ENCODE peak calls at places on chromosomes 5 and 9, in ten cellular contexts. One of them, this sample, is unnamed.

GRCh38 chr5:54845567-54845941 is 139.8 kb downstream of the ESM1 start:
- DNase-seq in AG09319: no peak
- DNase-seq in lower leg skin: no peak
- DNase-seq in PC-9: no peak
- DNase-seq in SW 1271: no peak
- DNase-seq in activated T-helper 1 cell treated with anti-CD3 and anti-CD28 coated beads, Interleukin-12 subunit alpha, Interleukin-12 subunit beta, Interleukin-2, Interleukin-4 antibody, amounts not matched to agents 30 ng/mL and 10 ng/mL and 1 ng/mL, durations not matched to agents 14 hours and 24 hours and 36 hours: no peak
- DNase-seq in lower lobe of right lung: no peak
- DNase-seq in GM23248: peak
- DNase-seq in RPMI7951: peak
- DNase-seq in G401: no peak
- DNase-seq in this sample: no peak

GRCh38 chr9:32378993-32379729 is 5.3 kb upstream of the ACO1 start:
- DNase-seq in RPMI7951: peak
- DNase-seq in GM23248: peak
- DNase-seq in lower leg skin: peak
- DNase-seq in SW 1271: no peak
- DNase-seq in PC-9: peak
- DNase-seq in activated T-helper 1 cell treated with anti-CD3 and anti-CD28 coated beads, Interleukin-12 subunit alpha, Interleukin-12 subunit beta, Interleukin-2, Interleukin-4 antibody, amounts not matched to agents 30 ng/mL and 10 ng/mL and 1 ng/mL, durations not matched to agents 14 hours and 24 hours and 36 hours: peak
- DNase-seq in lower lobe of right lung: no peak
- DNase-seq in G401: peak
- DNase-seq in AG09319: peak
- DNase-seq in this sample: peak

GRCh38 chr9:91181541-91181940 is 180.2 kb downstream of the AUH start:
- DNase-seq in PC-9: no peak
- DNase-seq in RPMI7951: no peak
- DNase-seq in AG09319: no peak
- DNase-seq in activated T-helper 1 cell treated with anti-CD3 and anti-CD28 coated beads, Interleukin-12 subunit alpha, Interleukin-12 subunit beta, Interleukin-2, Interleukin-4 antibody, amounts not matched to agents 30 ng/mL and 10 ng/mL and 1 ng/mL, durations not matched to agents 14 hours and 24 hours and 36 hours: no peak
- DNase-seq in lower leg skin: no peak
- DNase-seq in GM23248: no peak
- DNase-seq in G401: no peak
- DNase-seq in lower lobe of right lung: no peak
- DNase-seq in SW 1271: no peak
- DNase-seq in this sample: no peak

GRCh38 chr9:129052592-129052991 is 16.2 kb downstream of the MIGA2 start:
- DNase-seq in SW 1271: no peak
- DNase-seq in activated T-helper 1 cell treated with anti-CD3 and anti-CD28 coated beads, Interleukin-12 subunit alpha, Interleukin-12 subunit beta, Interleukin-2, Interleukin-4 antibody, amounts not matched to agents 30 ng/mL and 10 ng/mL and 1 ng/mL, durations not matched to agents 14 hours and 24 hours and 36 hours: no peak
- DNase-seq in lower lobe of right lung: peak
- DNase-seq in AG09319: no peak
- DNase-seq in GM23248: no peak
- DNase-seq in G401: peak
- DNase-seq in RPMI7951: no peak
- DNase-seq in PC-9: peak
- DNase-seq in lower leg skin: peak
- DNase-seq in this sample: no peak

GRCh38 chr5:76544268-76544926 is 78.8 kb downstream of the F2RL2 start:
- DNase-seq in G401: peak
- DNase-seq in PC-9: no peak
- DNase-seq in GM23248: peak
- DNase-seq in RPMI7951: peak
- DNase-seq in lower lobe of right lung: peak
- DNase-seq in AG09319: no peak
- DNase-seq in lower leg skin: peak
- DNase-seq in activated T-helper 1 cell treated with anti-CD3 and anti-CD28 coated beads, Interleukin-12 subunit alpha, Interleukin-12 subunit beta, Interleukin-2, Interleukin-4 antibody, amounts not matched to agents 30 ng/mL and 10 ng/mL and 1 ng/mL, durations not matched to agents 14 hours and 24 hours and 36 hours: peak
- DNase-seq in SW 1271: no peak
- DNase-seq in this sample: peak

GRCh38 chr5:41392016-41392415 is 118.4 kb downstream of the PLCXD3 start:
- DNase-seq in GM23248: no peak
- DNase-seq in lower leg skin: no peak
- DNase-seq in RPMI7951: no peak
- DNase-seq in activated T-helper 1 cell treated with anti-CD3 and anti-CD28 coated beads, Interleukin-12 subunit alpha, Interleukin-12 subunit beta, Interleukin-2, Interleukin-4 antibody, amounts not matched to agents 30 ng/mL and 10 ng/mL and 1 ng/mL, durations not matched to agents 14 hours and 24 hours and 36 hours: no peak
- DNase-seq in AG09319: no peak
- DNase-seq in lower lobe of right lung: no peak
- DNase-seq in G401: no peak
- DNase-seq in SW 1271: no peak
- DNase-seq in PC-9: peak
- DNase-seq in this sample: no peak

GRCh38 chr5:5564884-5565283 is 142.4 kb downstream of the ICE1 start:
- DNase-seq in RPMI7951: no peak
- DNase-seq in GM23248: no peak
- DNase-seq in lower lobe of right lung: no peak
- DNase-seq in activated T-helper 1 cell treated with anti-CD3 and anti-CD28 coated beads, Interleukin-12 subunit alpha, Interleukin-12 subunit beta, Interleukin-2, Interleukin-4 antibody, amounts not matched to agents 30 ng/mL and 10 ng/mL and 1 ng/mL, durations not matched to agents 14 hours and 24 hours and 36 hours: no peak
- DNase-seq in AG09319: no peak
- DNase-seq in lower leg skin: no peak
- DNase-seq in G401: no peak
- DNase-seq in PC-9: no peak
- DNase-seq in SW 1271: no peak
- DNase-seq in this sample: no peak

GRCh38 chr9:71004196-71004595 is 117.2 kb downstream of the TRPM3 start:
- DNase-seq in lower leg skin: no peak
- DNase-seq in G401: no peak
- DNase-seq in PC-9: no peak
- DNase-seq in GM23248: peak
- DNase-seq in RPMI7951: no peak
- DNase-seq in activated T-helper 1 cell treated with anti-CD3 and anti-CD28 coated beads, Interleukin-12 subunit alpha, Interleukin-12 subunit beta, Interleukin-2, Interleukin-4 antibody, amounts not matched to agents 30 ng/mL and 10 ng/mL and 1 ng/mL, durations not matched to agents 14 hours and 24 hours and 36 hours: no peak
- DNase-seq in AG09319: no peak
- DNase-seq in SW 1271: no peak
- DNase-seq in lower lobe of right lung: no peak
- DNase-seq in this sample: no peak

GRCh38 chr9:125435776-125436612 is 174.4 kb downstream of the GAPVD1 start:
- DNase-seq in SW 1271: no peak
- DNase-seq in lower lobe of right lung: no peak
- DNase-seq in GM23248: no peak
- DNase-seq in lower leg skin: no peak
- DNase-seq in G401: no peak
- DNase-seq in activated T-helper 1 cell treated with anti-CD3 and anti-CD28 coated beads, Interleukin-12 subunit alpha, Interleukin-12 subunit beta, Interleukin-2, Interleukin-4 antibody, amounts not matched to agents 30 ng/mL and 10 ng/mL and 1 ng/mL, durations not matched to agents 14 hours and 24 hours and 36 hours: no peak
- DNase-seq in RPMI7951: no peak
- DNase-seq in AG09319: no peak
- DNase-seq in PC-9: no peak
- DNase-seq in this sample: no peak

GRCh38 chr5:27220752-27221151 is 182.4 kb upstream of the CDH9 start:
- DNase-seq in AG09319: no peak
- DNase-seq in RPMI7951: peak
- DNase-seq in G401: no peak
- DNase-seq in activated T-helper 1 cell treated with anti-CD3 and anti-CD28 coated beads, Interleukin-12 subunit alpha, Interleukin-12 subunit beta, Interleukin-2, Interleukin-4 antibody, amounts not matched to agents 30 ng/mL and 10 ng/mL and 1 ng/mL, durations not matched to agents 14 hours and 24 hours and 36 hours: no peak
- DNase-seq in lower lobe of right lung: no peak
- DNase-seq in GM23248: no peak
- DNase-seq in lower leg skin: no peak
- DNase-seq in SW 1271: no peak
- DNase-seq in PC-9: no peak
- DNase-seq in this sample: no peak

GRCh38 chr5:74063346-74063745 is 437.4 kb downstream of the ARHGEF28 start:
- DNase-seq in GM23248: no peak
- DNase-seq in activated T-helper 1 cell treated with anti-CD3 and anti-CD28 coated beads, Interleukin-12 subunit alpha, Interleukin-12 subunit beta, Interleukin-2, Interleukin-4 antibody, amounts not matched to agents 30 ng/mL and 10 ng/mL and 1 ng/mL, durations not matched to agents 14 hours and 24 hours and 36 hours: no peak
- DNase-seq in AG09319: no peak
- DNase-seq in lower lobe of right lung: no peak
- DNase-seq in lower leg skin: no peak
- DNase-seq in G401: no peak
- DNase-seq in SW 1271: no peak
- DNase-seq in PC-9: no peak
- DNase-seq in RPMI7951: peak
- DNase-seq in this sample: no peak

GRCh38 chr5:31106259-31106658 is 87.2 kb upstream of the CDH6 start:
- DNase-seq in AG09319: no peak
- DNase-seq in RPMI7951: no peak
- DNase-seq in lower leg skin: no peak
- DNase-seq in G401: no peak
- DNase-seq in activated T-helper 1 cell treated with anti-CD3 and anti-CD28 coated beads, Interleukin-12 subunit alpha, Interleukin-12 subunit beta, Interleukin-2, Interleukin-4 antibody, amounts not matched to agents 30 ng/mL and 10 ng/mL and 1 ng/mL, durations not matched to agents 14 hours and 24 hours and 36 hours: no peak
- DNase-seq in GM23248: no peak
- DNase-seq in PC-9: no peak
- DNase-seq in lower lobe of right lung: no peak
- DNase-seq in SW 1271: no peak
- DNase-seq in this sample: no peak

GRCh38 chr9:108161520-108161919 is 672.0 kb upstream of the KLF4 start:
- DNase-seq in G401: no peak
- DNase-seq in SW 1271: no peak
- DNase-seq in AG09319: no peak
- DNase-seq in lower lobe of right lung: no peak
- DNase-seq in GM23248: no peak
- DNase-seq in PC-9: no peak
- DNase-seq in RPMI7951: no peak
- DNase-seq in activated T-helper 1 cell treated with anti-CD3 and anti-CD28 coated beads, Interleukin-12 subunit alpha, Interleukin-12 subunit beta, Interleukin-2, Interleukin-4 antibody, amounts not matched to agents 30 ng/mL and 10 ng/mL and 1 ng/mL, durations not matched to agents 14 hours and 24 hours and 36 hours: no peak
- DNase-seq in lower leg skin: no peak
- DNase-seq in this sample: no peak

GRCh38 chr5:35963381-35963843 is 25.0 kb upstream of the CAPSL start:
- DNase-seq in lower leg skin: no peak
- DNase-seq in RPMI7951: peak
- DNase-seq in activated T-helper 1 cell treated with anti-CD3 and anti-CD28 coated beads, Interleukin-12 subunit alpha, Interleukin-12 subunit beta, Interleukin-2, Interleukin-4 antibody, amounts not matched to agents 30 ng/mL and 10 ng/mL and 1 ng/mL, durations not matched to agents 14 hours and 24 hours and 36 hours: no peak
- DNase-seq in SW 1271: no peak
- DNase-seq in PC-9: no peak
- DNase-seq in GM23248: peak
- DNase-seq in lower lobe of right lung: no peak
- DNase-seq in AG09319: no peak
- DNase-seq in G401: no peak
- DNase-seq in this sample: no peak

GRCh38 chr5:172791726-172792445 is 20.9 kb upstream of the DUSP1 start:
- DNase-seq in PC-9: no peak
- DNase-seq in lower leg skin: no peak
- DNase-seq in AG09319: no peak
- DNase-seq in activated T-helper 1 cell treated with anti-CD3 and anti-CD28 coated beads, Interleukin-12 subunit alpha, Interleukin-12 subunit beta, Interleukin-2, Interleukin-4 antibody, amounts not matched to agents 30 ng/mL and 10 ng/mL and 1 ng/mL, durations not matched to agents 14 hours and 24 hours and 36 hours: no peak
- DNase-seq in GM23248: peak
- DNase-seq in SW 1271: no peak
- DNase-seq in lower lobe of right lung: no peak
- DNase-seq in RPMI7951: no peak
- DNase-seq in G401: no peak
- DNase-seq in this sample: no peak

GRCh38 chr5:151779531-151780125 is 7.9 kb downstream of the G3BP1 start:
- DNase-seq in G401: peak
- DNase-seq in AG09319: no peak
- DNase-seq in PC-9: no peak
- DNase-seq in lower lobe of right lung: no peak
- DNase-seq in lower leg skin: no peak
- DNase-seq in SW 1271: no peak
- DNase-seq in RPMI7951: no peak
- DNase-seq in GM23248: no peak
- DNase-seq in activated T-helper 1 cell treated with anti-CD3 and anti-CD28 coated beads, Interleukin-12 subunit alpha, Interleukin-12 subunit beta, Interleukin-2, Interleukin-4 antibody, amounts not matched to agents 30 ng/mL and 10 ng/mL and 1 ng/mL, durations not matched to agents 14 hours and 24 hours and 36 hours: no peak
- DNase-seq in this sample: no peak

GRCh38 chr9:135561391-135562234 is at the start of gene PAEP:
- DNase-seq in SW 1271: no peak
- DNase-seq in RPMI7951: peak
- DNase-seq in G401: no peak
- DNase-seq in PC-9: no peak
- DNase-seq in AG09319: no peak
- DNase-seq in GM23248: no peak
- DNase-seq in activated T-helper 1 cell treated with anti-CD3 and anti-CD28 coated beads, Interleukin-12 subunit alpha, Interleukin-12 subunit beta, Interleukin-2, Interleukin-4 antibody, amounts not matched to agents 30 ng/mL and 10 ng/mL and 1 ng/mL, durations not matched to agents 14 hours and 24 hours and 36 hours: no peak
- DNase-seq in lower leg skin: no peak
- DNase-seq in lower lobe of right lung: no peak
- DNase-seq in this sample: no peak

GRCh38 chr9:4137755-4138154 is 162.1 kb downstream of the GLIS3 start:
- DNase-seq in activated T-helper 1 cell treated with anti-CD3 and anti-CD28 coated beads, Interleukin-12 subunit alpha, Interleukin-12 subunit beta, Interleukin-2, Interleukin-4 antibody, amounts not matched to agents 30 ng/mL and 10 ng/mL and 1 ng/mL, durations not matched to agents 14 hours and 24 hours and 36 hours: no peak
- DNase-seq in AG09319: peak
- DNase-seq in RPMI7951: peak
- DNase-seq in PC-9: no peak
- DNase-seq in G401: no peak
- DNase-seq in SW 1271: no peak
- DNase-seq in lower lobe of right lung: no peak
- DNase-seq in GM23248: peak
- DNase-seq in lower leg skin: no peak
- DNase-seq in this sample: no peak

GRCh38 chr9:91220491-91221135 is 141.1 kb downstream of the AUH start:
- DNase-seq in SW 1271: no peak
- DNase-seq in RPMI7951: no peak
- DNase-seq in PC-9: no peak
- DNase-seq in GM23248: peak
- DNase-seq in AG09319: no peak
- DNase-seq in lower leg skin: no peak
- DNase-seq in G401: peak
- DNase-seq in lower lobe of right lung: no peak
- DNase-seq in activated T-helper 1 cell treated with anti-CD3 and anti-CD28 coated beads, Interleukin-12 subunit alpha, Interleukin-12 subunit beta, Interleukin-2, Interleukin-4 antibody, amounts not matched to agents 30 ng/mL and 10 ng/mL and 1 ng/mL, durations not matched to agents 14 hours and 24 hours and 36 hours: no peak
- DNase-seq in this sample: no peak

GRCh38 chr9:93978498-93978897 is 23.3 kb upstream of the BARX1 start:
- DNase-seq in activated T-helper 1 cell treated with anti-CD3 and anti-CD28 coated beads, Interleukin-12 subunit alpha, Interleukin-12 subunit beta, Interleukin-2, Interleukin-4 antibody, amounts not matched to agents 30 ng/mL and 10 ng/mL and 1 ng/mL, durations not matched to agents 14 hours and 24 hours and 36 hours: no peak
- DNase-seq in PC-9: no peak
- DNase-seq in lower leg skin: no peak
- DNase-seq in AG09319: no peak
- DNase-seq in G401: no peak
- DNase-seq in RPMI7951: no peak
- DNase-seq in GM23248: peak
- DNase-seq in SW 1271: no peak
- DNase-seq in lower lobe of right lung: no peak
- DNase-seq in this sample: no peak

GRCh38 chr5:57895766-57896165 is 413.2 kb upstream of the ACTBL2 start:
- DNase-seq in G401: no peak
- DNase-seq in PC-9: no peak
- DNase-seq in lower lobe of right lung: no peak
- DNase-seq in RPMI7951: peak
- DNase-seq in SW 1271: no peak
- DNase-seq in lower leg skin: no peak
- DNase-seq in GM23248: no peak
- DNase-seq in activated T-helper 1 cell treated with anti-CD3 and anti-CD28 coated beads, Interleukin-12 subunit alpha, Interleukin-12 subunit beta, Interleukin-2, Interleukin-4 antibody, amounts not matched to agents 30 ng/mL and 10 ng/mL and 1 ng/mL, durations not matched to agents 14 hours and 24 hours and 36 hours: no peak
- DNase-seq in AG09319: peak
- DNase-seq in this sample: no peak

GRCh38 chr5:26691486-26691885 is 346.9 kb downstream of the CDH9 start:
- DNase-seq in G401: no peak
- DNase-seq in GM23248: no peak
- DNase-seq in RPMI7951: no peak
- DNase-seq in lower lobe of right lung: no peak
- DNase-seq in lower leg skin: no peak
- DNase-seq in AG09319: no peak
- DNase-seq in SW 1271: no peak
- DNase-seq in activated T-helper 1 cell treated with anti-CD3 and anti-CD28 coated beads, Interleukin-12 subunit alpha, Interleukin-12 subunit beta, Interleukin-2, Interleukin-4 antibody, amounts not matched to agents 30 ng/mL and 10 ng/mL and 1 ng/mL, durations not matched to agents 14 hours and 24 hours and 36 hours: no peak
- DNase-seq in PC-9: no peak
- DNase-seq in this sample: no peak

GRCh38 chr9:93902780-93903655 is 52.1 kb downstream of the BARX1 start:
- DNase-seq in RPMI7951: no peak
- DNase-seq in lower leg skin: no peak
- DNase-seq in PC-9: no peak
- DNase-seq in GM23248: no peak
- DNase-seq in activated T-helper 1 cell treated with anti-CD3 and anti-CD28 coated beads, Interleukin-12 subunit alpha, Interleukin-12 subunit beta, Interleukin-2, Interleukin-4 antibody, amounts not matched to agents 30 ng/mL and 10 ng/mL and 1 ng/mL, durations not matched to agents 14 hours and 24 hours and 36 hours: no peak
- DNase-seq in lower lobe of right lung: no peak
- DNase-seq in G401: no peak
- DNase-seq in SW 1271: no peak
- DNase-seq in AG09319: no peak
- DNase-seq in this sample: no peak

GRCh38 chr5:76458492-76458863 is 55.4 kb downstream of the IQGAP2 start:
- DNase-seq in RPMI7951: no peak
- DNase-seq in SW 1271: no peak
- DNase-seq in lower lobe of right lung: no peak
- DNase-seq in activated T-helper 1 cell treated with anti-CD3 and anti-CD28 coated beads, Interleukin-12 subunit alpha, Interleukin-12 subunit beta, Interleukin-2, Interleukin-4 antibody, amounts not matched to agents 30 ng/mL and 10 ng/mL and 1 ng/mL, durations not matched to agents 14 hours and 24 hours and 36 hours: no peak
- DNase-seq in AG09319: no peak
- DNase-seq in PC-9: no peak
- DNase-seq in GM23248: no peak
- DNase-seq in G401: no peak
- DNase-seq in lower leg skin: no peak
- DNase-seq in this sample: no peak

GRCh38 chr9:99181621-99182020 is 40.1 kb downstream of the ALG2 start:
- DNase-seq in lower leg skin: no peak
- DNase-seq in GM23248: no peak
- DNase-seq in G401: no peak
- DNase-seq in activated T-helper 1 cell treated with anti-CD3 and anti-CD28 coated beads, Interleukin-12 subunit alpha, Interleukin-12 subunit beta, Interleukin-2, Interleukin-4 antibody, amounts not matched to agents 30 ng/mL and 10 ng/mL and 1 ng/mL, durations not matched to agents 14 hours and 24 hours and 36 hours: peak
- DNase-seq in AG09319: no peak
- DNase-seq in RPMI7951: peak
- DNase-seq in lower lobe of right lung: no peak
- DNase-seq in SW 1271: no peak
- DNase-seq in PC-9: no peak
- DNase-seq in this sample: peak

GRCh38 chr5:82320971-82321370 is 42.8 kb upstream of the RPS23 start:
- DNase-seq in lower lobe of right lung: no peak
- DNase-seq in PC-9: no peak
- DNase-seq in GM23248: peak
- DNase-seq in G401: no peak
- DNase-seq in lower leg skin: no peak
- DNase-seq in SW 1271: no peak
- DNase-seq in activated T-helper 1 cell treated with anti-CD3 and anti-CD28 coated beads, Interleukin-12 subunit alpha, Interleukin-12 subunit beta, Interleukin-2, Interleukin-4 antibody, amounts not matched to agents 30 ng/mL and 10 ng/mL and 1 ng/mL, durations not matched to agents 14 hours and 24 hours and 36 hours: no peak
- DNase-seq in RPMI7951: no peak
- DNase-seq in AG09319: no peak
- DNase-seq in this sample: no peak

GRCh38 chr5:87074072-87074471 is 193.6 kb upstream of the RASA1 start:
- DNase-seq in PC-9: no peak
- DNase-seq in RPMI7951: no peak
- DNase-seq in lower leg skin: no peak
- DNase-seq in G401: no peak
- DNase-seq in SW 1271: no peak
- DNase-seq in activated T-helper 1 cell treated with anti-CD3 and anti-CD28 coated beads, Interleukin-12 subunit alpha, Interleukin-12 subunit beta, Interleukin-2, Interleukin-4 antibody, amounts not matched to agents 30 ng/mL and 10 ng/mL and 1 ng/mL, durations not matched to agents 14 hours and 24 hours and 36 hours: no peak
- DNase-seq in AG09319: no peak
- DNase-seq in lower lobe of right lung: no peak
- DNase-seq in GM23248: no peak
- DNase-seq in this sample: no peak

GRCh38 chr9:15642369-15642962 is 89.6 kb downstream of the CCDC171 start:
- DNase-seq in G401: peak
- DNase-seq in lower lobe of right lung: no peak
- DNase-seq in RPMI7951: peak
- DNase-seq in lower leg skin: no peak
- DNase-seq in activated T-helper 1 cell treated with anti-CD3 and anti-CD28 coated beads, Interleukin-12 subunit alpha, Interleukin-12 subunit beta, Interleukin-2, Interleukin-4 antibody, amounts not matched to agents 30 ng/mL and 10 ng/mL and 1 ng/mL, durations not matched to agents 14 hours and 24 hours and 36 hours: no peak
- DNase-seq in AG09319: peak
- DNase-seq in PC-9: no peak
- DNase-seq in SW 1271: no peak
- DNase-seq in GM23248: peak
- DNase-seq in this sample: no peak

This sample was measured in stimulated activated naive B cell treated with anti-CD40 and anti-IgM and Interleukin-4, amounts not matched to agents 10 μg/mL and 1 μg/mL and 100 μg/mL, for 72 hours.